ENCODE peak calls at places on chromosomes 3 and 15, in five cellular contexts. J is mucosa of descending colon, K is neuronal stem cell, O is neural progenitor cell, M is small intestine. D is an unnamed sample.

GRCh38 chr3:9401986-9402385 is 4.6 kb downstream of the SETD5 start:
- DNase-seq in J (no peak), K (no peak), O (peak; percentile 11), M (no peak), D (no peak)

GRCh38 chr3:14299767-14300166 is 102.6 kb upstream of the SLC6A6 start:
- DNase-seq in J (no peak), K (no peak), O (no peak), M (no peak), D (no peak)

GRCh38 chr3:190972840-190973270 is 110.4 kb upstream of the GMNC start:
- DNase-seq in J (no peak), K (no peak), O (no peak), M (no peak), D (no peak)

GRCh38 chr3:132464066-132464465 is 46.8 kb downstream of the DNAJC13 start:
- DNase-seq in J (no peak), K (no peak), O (no peak), M (no peak), D (no peak)

GRCh38 chr15:94253742-94254141 is 22.4 kb downstream of the MCTP2 start:
- DNase-seq in J (no peak), K (no peak), O (no peak), M (no peak), D (no peak)

GRCh38 chr15:31869640-31870335 is 160.5 kb upstream of the CHRNA7 start:
- DNase-seq in J (peak; percentile 60), K (no peak), O (peak; percentile 69), M (peak; percentile 7), D (peak; percentile 68)

GRCh38 chr3:123324880-123325765 is 123.4 kb downstream of the SEC22A start:
- DNase-seq in J (no peak), K (no peak), O (no peak), M (no peak), D (no peak)

GRCh38 chr15:63599401-63600000 is 2.3 kb downstream of the FBXL22 start:
- DNase-seq in J (peak; percentile 85), K (no peak), O (peak; percentile 48), M (peak; percentile 79), D (peak; percentile 81)

GRCh38 chr3:4950351-4950784 is 28.9 kb upstream of the BHLHE40 start:
- DNase-seq in J (no peak), K (no peak), O (no peak), M (no peak), D (no peak)

GRCh38 chr3:53495091-53495517 is 693 bp downstream of the CACNA1D start:
- DNase-seq in J (peak; percentile 49), K (no peak), O (peak; percentile 42), M (no peak), D (peak; percentile 66)

GRCh38 chr3:58591496-58592133 is 14.4 kb upstream of the FAM107A start:
- DNase-seq in J (no peak), K (no peak), O (no peak), M (no peak), D (no peak)

GRCh38 chr3:161559177-161559998 is 62.8 kb downstream of the OTOL1 start:
- DNase-seq in J (no peak), K (peak; percentile 43), O (peak; percentile 70), M (peak; percentile 2), D (no peak)

GRCh38 chr3:50150863-50151686 is 4.0 kb upstream of the SEMA3F start:
- DNase-seq in J (no peak), K (no peak), O (peak; percentile 78), M (peak; percentile 70), D (peak; percentile 88)

GRCh38 chr3:192130534-192131132 is 596.7 kb downstream of the FGF12 start:
- DNase-seq in J (peak; percentile 27), K (peak; percentile 3), O (peak; percentile 56), M (peak; percentile 46), D (peak; percentile 23)

GRCh38 chr3:183745300-183746098 is 47.9 kb downstream of the YEATS2 start:
- DNase-seq in J (no peak), K (peak; percentile 18), O (peak; percentile 64), M (no peak), D (peak; percentile 32)

GRCh38 chr3:73069187-73069586 is 7.7 kb downstream of the EBLN2 start:
- DNase-seq in J (no peak), K (no peak), O (no peak), M (no peak), D (no peak)

GRCh38 chr3:157029365-157029790 is 130.6 kb downstream of the CCNL1 start:
- DNase-seq in J (no peak), K (no peak), O (no peak), M (no peak), D (no peak)

GRCh38 chr3:143814358-143814968 is 33.8 kb downstream of the SLC9A9 start:
- DNase-seq in J (no peak), K (no peak), O (no peak), M (no peak), D (no peak)

GRCh38 chr3:186492594-186492993 is 51.6 kb downstream of the CRYGS start:
- DNase-seq in J (no peak), K (no peak), O (no peak), M (no peak), D (no peak)

GRCh38 chr15:60660290-60661051 is 181.5 kb upstream of the ICE2 start:
- DNase-seq in J (no peak), K (no peak), O (no peak), M (no peak), D (no peak)

GRCh38 chr15:69524850-69525249 is 72.2 kb downstream of the RPLP1 start:
- DNase-seq in J (peak; percentile 39), K (no peak), O (no peak), M (peak; percentile 30), D (no peak)

GRCh38 chr3:126541628-126542339 is 16.9 kb downstream of the C3orf22 start:
- DNase-seq in J (no peak), K (no peak), O (no peak), M (no peak), D (peak; percentile 65)

GRCh38 chr3:148309390-148310035 is 388.2 kb upstream of the AGTR1 start:
- DNase-seq in J (no peak), K (peak; percentile 30), O (peak; percentile 72), M (peak; percentile 5), D (peak; percentile 15)

GRCh38 chr3:196471551-196471950 is 32.0 kb downstream of the RNF168 start:
- DNase-seq in J (no peak), K (no peak), O (no peak), M (no peak), D (no peak)

DNA sequence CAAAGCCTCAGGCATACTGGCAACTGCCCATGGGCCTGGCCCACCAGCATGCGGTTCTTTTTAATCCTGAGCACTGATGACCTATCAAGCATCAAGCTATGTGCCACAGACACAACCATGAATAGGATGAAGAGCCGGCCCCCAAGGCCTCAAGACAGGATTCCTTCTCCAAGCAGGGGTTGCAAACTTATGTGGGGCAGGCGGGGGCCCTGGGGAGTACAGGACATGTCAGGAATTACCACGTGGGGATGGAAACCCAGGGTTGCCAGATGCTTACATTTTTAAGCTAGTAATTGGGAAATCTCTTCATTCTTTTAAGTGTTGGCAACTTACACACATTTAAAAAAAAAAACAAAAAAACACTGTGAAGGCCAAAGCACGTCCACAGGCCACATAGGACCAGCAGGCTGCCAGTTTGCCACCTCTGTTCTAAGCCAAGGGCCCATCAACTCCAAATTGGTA is 32.9 kb downstream of the BDH1 start:
- DNase-seq in J (no peak), K (no peak), O (no peak), M (no peak), D (no peak)
- H3K36me3 ChIP-seq in J (no peaks in the 10 kb centered on the region), K (no peaks in the 10 kb centered on the region), O (no peaks in the 10 kb centered on the region), M (no peaks in the 10 kb centered on the region), D (no peaks in the 10 kb centered on the region)

DNA sequence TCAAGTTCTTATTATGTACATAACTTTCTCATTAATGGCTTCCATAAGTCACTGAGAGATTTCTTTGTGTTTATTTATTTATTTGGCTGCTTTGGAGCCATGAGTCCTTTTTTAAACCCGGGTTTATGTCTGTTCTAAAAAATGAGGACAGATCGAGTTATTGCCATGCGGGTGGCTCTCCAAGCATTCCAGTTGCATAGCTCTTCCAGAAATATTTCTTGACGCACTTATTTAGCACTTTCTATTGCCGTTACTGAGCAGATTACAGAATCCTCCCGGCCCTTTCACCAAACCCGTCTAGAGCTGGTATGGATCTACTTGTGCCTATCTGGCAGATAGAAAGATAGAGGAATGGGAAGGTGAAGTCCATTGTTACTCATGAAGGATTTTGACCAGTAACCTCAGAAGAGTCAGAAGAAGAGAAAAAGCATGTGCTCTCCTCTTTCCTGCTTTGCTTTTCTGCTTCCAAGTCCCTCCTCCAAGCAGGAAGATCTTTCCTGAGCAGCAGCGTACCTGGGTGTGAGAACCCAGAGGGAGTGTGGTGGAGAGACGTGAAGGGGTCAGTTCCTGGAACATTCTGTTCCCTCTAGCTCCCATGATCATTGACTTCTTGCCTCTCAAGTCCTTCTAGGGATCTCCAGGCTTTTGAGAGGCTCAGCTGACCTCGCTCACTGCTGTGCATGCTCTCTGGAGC is 112.8 kb downstream of the LPP start:
- DNase-seq in J (no peak), K (no peak), O (no peak), M (peak; percentile 25), D (no peak)
- H3K4me3 ChIP-seq in J (no peak overlapping the region), K (no peak overlapping the region), O (no peak overlapping the region), M (no peak overlapping the region), D (no peak overlapping the region)

DNA sequence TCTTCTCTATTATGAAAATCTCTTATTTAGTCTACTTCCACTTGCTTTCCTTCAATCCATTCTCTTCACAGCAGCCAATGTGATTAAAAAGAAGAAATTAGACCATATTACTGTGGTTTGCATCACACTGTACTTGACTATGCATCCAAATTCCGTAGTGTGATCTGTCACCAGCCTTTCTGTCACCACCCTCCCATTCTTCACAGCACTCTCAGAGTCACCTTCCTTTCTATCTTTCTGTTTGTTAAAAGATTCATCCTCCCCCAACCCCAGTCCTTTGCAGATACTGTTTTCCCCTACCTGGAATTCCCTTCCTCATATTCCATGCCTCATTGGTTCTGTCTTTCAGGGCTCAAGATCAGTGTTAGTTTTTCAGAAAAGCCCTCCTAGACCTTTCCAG is 55.0 kb upstream of the ABHD10 start:
- DNase-seq in J (no peak), K (no peak), O (no peak), M (no peak), D (no peak)
- H3K36me3 ChIP-seq in J (no peaks in the 10 kb centered on the region), K (peaks cover 95% of the 10 kb centered on the region), O (no peaks in the 10 kb centered on the region), M (no peaks in the 10 kb centered on the region), D (no peaks in the 10 kb centered on the region)

GRCh38 chr3:12993623-12994356 is 79.4 kb downstream of the IQSEC1 start:
- DNase-seq in J (no peak), K (no peak), O (peak; percentile 75), M (no peak), D (peak; percentile 88)

GRCh38 chr3:12993022-12993622 is 80.1 kb downstream of the IQSEC1 start:
- DNase-seq in J (peak; percentile 68), K (peak; percentile 61), O (peak; percentile 91), M (no peak), D (peak; percentile 92)

GRCh38 chr3:12991861-12992281 is 81.4 kb downstream of the IQSEC1 start:
- DNase-seq in J (no peak), K (no peak), O (no peak), M (no peak), D (no peak)

GRCh38 chr3:12991481-12991837 is 81.8 kb downstream of the IQSEC1 start:
- DNase-seq in J (no peak), K (no peak), O (no peak), M (no peak), D (no peak)

GRCh38 chr3:12992629-12993021 is 80.6 kb downstream of the IQSEC1 start:
- DNase-seq in J (no peak), K (no peak), O (peak; percentile 35), M (no peak), D (no peak)
- H3K4me3 ChIP-seq in J (no peak overlapping the region), K (peak overlapping the region; percentile 62), O (no peak overlapping the region), M (no peak overlapping the region), D (no peak overlapping the region)

D was measured in H7.